ENCODE peak calls at places on chromosomes 7 and 10, in five cellular contexts. One of them, this sample, is unnamed.

GRCh38 chr10:44010873-44011602 is 362.4 kb upstream of the ZNF32 start:
- DNase-seq in H7: no peak
- DNase-seq in Peyer's patch: no peak
- DNase-seq in AG04450: no peak
- DNase-seq in lower lobe of right lung: no peak
- DNase-seq in this sample: no peak

GRCh38 chr10:35027567-35027966 is 62.6 kb downstream of the CUL2 start:
- DNase-seq in H7: peak
- DNase-seq in Peyer's patch: no peak
- DNase-seq in AG04450: no peak
- DNase-seq in lower lobe of right lung: no peak
- DNase-seq in this sample: no peak

GRCh38 chr7:80851896-80852476 is 66.9 kb downstream of the SEMA3C start:
- DNase-seq in H7: no peak
- DNase-seq in Peyer's patch: no peak
- DNase-seq in AG04450: peak
- DNase-seq in lower lobe of right lung: no peak
- DNase-seq in this sample: no peak

GRCh38 chr10:31034041-31034918 is 2.6 kb upstream of the ZNF438 start:
- DNase-seq in H7: no peak
- DNase-seq in Peyer's patch: no peak
- DNase-seq in AG04450: peak
- DNase-seq in lower lobe of right lung: no peak
- DNase-seq in this sample: no peak

GRCh38 chr7:119935418-119936025 is 337.5 kb upstream of the KCND2 start:
- DNase-seq in H7: no peak
- DNase-seq in Peyer's patch: no peak
- DNase-seq in AG04450: peak
- DNase-seq in lower lobe of right lung: no peak
- DNase-seq in this sample: no peak

GRCh38 chr10:124125305-124126116 is 32.1 kb upstream of the CHST15 start:
- DNase-seq in H7: peak
- DNase-seq in Peyer's patch: peak
- DNase-seq in AG04450: no peak
- DNase-seq in lower lobe of right lung: no peak
- DNase-seq in this sample: no peak

GRCh38 chr10:68139451-68140272 is 30.4 kb downstream of the MYPN start:
- DNase-seq in H7: no peak
- DNase-seq in Peyer's patch: no peak
- DNase-seq in AG04450: no peak
- DNase-seq in lower lobe of right lung: no peak
- DNase-seq in this sample: no peak

GRCh38 chr10:17348111-17349008 is 106.0 kb downstream of the ST8SIA6 start:
- DNase-seq in H7: peak
- DNase-seq in Peyer's patch: no peak
- DNase-seq in AG04450: peak
- DNase-seq in lower lobe of right lung: no peak
- DNase-seq in this sample: no peak

GRCh38 chr7:94149776-94150545 is 145.8 kb upstream of the BET1 start:
- DNase-seq in H7: no peak
- DNase-seq in Peyer's patch: no peak
- DNase-seq in AG04450: no peak
- DNase-seq in lower lobe of right lung: no peak
- DNase-seq in this sample: no peak

GRCh38 chr10:97570789-97571536 is 1.6 kb upstream of the ANKRD2 start:
- DNase-seq in H7: peak
- DNase-seq in Peyer's patch: no peak
- DNase-seq in AG04450: no peak
- DNase-seq in lower lobe of right lung: no peak
- DNase-seq in this sample: no peak

GRCh38 chr10:13722747-13723657 is 136.2 kb downstream of the PRPF18 start:
- DNase-seq in H7: no peak
- DNase-seq in Peyer's patch: no peak
- DNase-seq in AG04450: no peak
- DNase-seq in lower lobe of right lung: no peak
- DNase-seq in this sample: no peak

GRCh38 chr7:156113733-156114132 is 301.5 kb upstream of the SHH start:
- DNase-seq in H7: no peak
- DNase-seq in Peyer's patch: no peak
- DNase-seq in AG04450: no peak
- DNase-seq in lower lobe of right lung: no peak
- DNase-seq in this sample: no peak

This sample was measured in colonic mucosa.